ENCODE peak calls at places on chromosomes 7 and 10, in seven cellular contexts. P is endothelial cell of umbilical vein, J is brain microvascular endothelial cell, O is colonic mucosa, Q is endodermal cell, T is esophagus squamous epithelium, A is fibroblast of lung. F is an unnamed sample.

GRCh38 chr7:149724661-149725425 is 48.5 kb downstream of the ZNF467 start:
- DNase-seq in P (no peak), J (no peak), O (no peak), Q (no peak), T (no peak), A (no peak), F (no peak)

GRCh38 chr10:110488124-110488681 is 9.5 kb upstream of the DUSP5 start:
- DNase-seq in P (peak; percentile 56), J (peak; percentile 67), O (no peak), Q (no peak), T (no peak), A (no peak), F (peak; percentile 67)

GRCh38 chr7:130989006-130989795 is 255.2 kb upstream of the KLF14 start:
- DNase-seq in P (no peak), J (no peak), O (no peak), Q (no peak), T (no peak), A (no peak), F (no peak)

GRCh38 chr10:103575416-103576075 is 82.0 kb downstream of the NEURL1 start:
- DNase-seq in P (no peak), J (no peak), O (no peak), Q (no peak), T (no peak), A (no peak), F (no peak)

GRCh38 chr7:159027091-159027802 is 117.4 kb downstream of the VIPR2 start:
- DNase-seq in P (no peak), J (no peak), O (peak; percentile 18), Q (peak; percentile 54), T (no peak), A (no peak), F (no peak)

GRCh38 chr10:72241853-72242252 is 25.8 kb upstream of the ASCC1 start:
- DNase-seq in P (no peak), J (no peak), O (no peak), Q (no peak), T (no peak), A (no peak), F (no peak)

GRCh38 chr7:120760851-120761250 is 97.1 kb downstream of the TSPAN12 start:
- DNase-seq in P (no peak), J (no peak), O (no peak), Q (no peak), T (no peak), A (no peak), F (no peak)

GRCh38 chr10:132422169-132422691 is 25.2 kb downstream of the PWWP2B start:
- DNase-seq in P (no peak), J (no peak), O (no peak), Q (no peak), T (no peak), A (no peak), F (no peak)

GRCh38 chr7:77995717-77996116 is 197.1 kb downstream of the PHTF2 start:
- DNase-seq in P (no peak), J (no peak), O (no peak), Q (peak; percentile 83), T (no peak), A (no peak), F (no peak)

GRCh38 chr10:100970076-100970913 is 991 bp downstream of the SEMA4G start:
- DNase-seq in P (no peak), J (no peak), O (peak; percentile 95), Q (peak; percentile 86), T (no peak), A (no peak), F (peak; percentile 17)

GRCh38 chr7:149529136-149529718 is 31.6 kb upstream of the ZNF746 start:
- DNase-seq in P (no peak), J (no peak), O (no peak), Q (no peak), T (no peak), A (peak; percentile 21), F (no peak)

GRCh38 chr7:101953248-101953819 is 135.9 kb downstream of the CUX1 start:
- DNase-seq in P (no peak), J (peak; percentile 68), O (no peak), Q (no peak), T (no peak), A (peak; percentile 91), F (peak; percentile 43)
- H3K36me3 ChIP-seq in P (no peaks in the 10 kb centered on the region), J (no peaks in the 10 kb centered on the region), O (no peaks in the 10 kb centered on the region), Q (peaks cover 11% of the 10 kb centered on the region), T (no peaks in the 10 kb centered on the region), A (no peaks in the 10 kb centered on the region), F (no peaks in the 10 kb centered on the region)

GRCh38 chr7:55120501-55121198 is 101.8 kb downstream of the EGFR start:
- DNase-seq in P (no peak), J (no peak), O (no peak), Q (no peak), T (no peak), A (peak; percentile 76), F (peak; percentile 96)
- TF ChIP-seq CTCF in P (no peak), J (no peak), O (no peak), Q (no peak), T (no peak), A (no peak), F (no peak)

GRCh38 chr10:3110782-3111625 is 43.7 kb downstream of the PFKP start:
- DNase-seq in P (no peak), J (no peak), O (no peak), Q (no peak), T (no peak), A (no peak), F (no peak)

GRCh38 chr10:3113343-3113720 is 46.0 kb downstream of the PFKP start:
- DNase-seq in P (no peak), J (no peak), O (no peak), Q (no peak), T (no peak), A (no peak), F (no peak)

GRCh38 chr10:3109633-3110032 is 42.3 kb downstream of the PFKP start:
- DNase-seq in P (no peak), J (no peak), O (no peak), Q (no peak), T (no peak), A (no peak), F (no peak)

GRCh38 chr10:3109196-3109595 is 41.8 kb downstream of the PFKP start:
- DNase-seq in P (no peak), J (no peak), O (no peak), Q (no peak), T (no peak), A (no peak), F (no peak)

GRCh38 chr10:3111626-3112220 is 44.4 kb downstream of the PFKP start:
- DNase-seq in P (no peak), J (no peak), O (no peak), Q (no peak), T (no peak), A (no peak), F (no peak)
- H3K36me3 ChIP-seq in P (peaks cover 64% of the 10 kb centered on the region), J (peaks cover 68% of the 10 kb centered on the region), O (peaks cover 19% of the 10 kb centered on the region), Q (peaks cover 11% of the 10 kb centered on the region), T (peaks cover 16% of the 10 kb centered on the region), A (peaks cover 31% of the 10 kb centered on the region), F (peaks cover 44% of the 10 kb centered on the region)

DNA sequence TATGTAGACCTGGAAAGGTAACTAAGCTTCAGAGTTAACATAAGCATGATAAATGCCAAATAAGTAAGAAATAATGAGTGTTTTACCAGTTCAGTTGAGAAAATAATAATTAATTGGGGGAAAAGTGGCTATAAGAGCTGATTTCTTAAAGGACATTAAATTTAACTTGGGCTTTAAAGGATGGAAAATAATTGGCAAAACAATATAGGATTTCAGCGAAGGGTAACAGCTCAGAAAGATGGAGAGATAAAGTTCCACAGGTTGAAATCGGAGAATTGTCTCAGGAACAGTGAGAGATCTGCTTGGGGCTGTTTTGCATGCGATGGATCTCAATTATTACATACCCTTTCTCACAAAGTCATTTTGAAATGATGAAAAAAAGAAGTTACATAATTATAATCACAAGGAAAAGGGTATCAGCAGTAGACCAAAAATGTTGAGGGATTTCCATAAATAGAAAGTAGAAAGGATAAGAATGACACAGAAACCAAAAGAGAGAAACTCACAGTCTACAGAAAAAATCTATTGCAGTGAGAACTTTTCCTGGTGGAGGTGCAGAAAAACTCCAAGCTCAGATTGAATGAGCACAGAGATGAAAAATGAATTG is 40.1 kb upstream of the ITGB8 start:
- DNase-seq in P (no peak), J (no peak), O (no peak), Q (no peak), T (no peak), A (no peak), F (no peak)
- TF ChIP-seq CTCF in P (no peak), J (no peak), O (no peak), Q (no peak), T (no peak), A (no peak), F (no peak)

GRCh38 chr7:151843181-151843580 is 33.7 kb downstream of the PRKAG2 start:
- DNase-seq in P (no peak), J (peak; percentile 37), O (no peak), Q (no peak), T (no peak), A (peak; percentile 43), F (no peak)
- H3K36me3 ChIP-seq in P (no peaks in the 10 kb centered on the region), J (no peaks in the 10 kb centered on the region), O (no peaks in the 10 kb centered on the region), Q (no peaks in the 10 kb centered on the region), T (no peaks in the 10 kb centered on the region), A (no peaks in the 10 kb centered on the region), F (no peaks in the 10 kb centered on the region)

F was measured in bronchial epithelial cell.